ENCODE peak calls at places on chromosomes 13 and 19, in nine cellular contexts. Z is amygdala; K is H9; O is RKO; P is psoas muscle; R is NCI-H1105 treated with DMSO at 0.1 percent for 48 hours; M is omental fat pad; F is amniotic epithelial cell; S is effector memory CD4-positive, alpha-beta T cell. W is an unnamed sample.

GRCh38 chr19:16417660-16418596 is 53.8 kb downstream of the EPS15L1 start:
- DNase-seq in P (peak; percentile 77), K (peak; percentile 89), R (peak; percentile 8), S (peak; percentile 53), F (peak; percentile 31), M (peak; percentile 62), Z (peak; percentile 53), O (peak; percentile 23), W (no peak)

GRCh38 chr13:77563110-77563509 is 27.6 kb downstream of the SCEL start:
- DNase-seq in M (no peak), F (peak; percentile 29), R (no peak), Z (no peak), P (no peak), O (peak; percentile 8), K (no peak), S (no peak), W (no peak)

GRCh38 chr13:43128504-43128929 is 105.1 kb downstream of the DNAJC15 start:
- DNase-seq in F (no peak), R (no peak), P (peak; percentile 22), M (no peak), O (no peak), S (no peak), Z (no peak), K (no peak), W (no peak)

GRCh38 chr19:51327066-51327985 is 14.6 kb downstream of the VSIG10L start:
- DNase-seq in O (no peak), M (no peak), K (peak; percentile 89), Z (no peak), P (peak; percentile 48), F (peak; percentile 21), R (no peak), S (peak; percentile 35), W (no peak)

GRCh38 chr19:2061093-2061935 is 10.3 kb upstream of the MKNK2 start:
- DNase-seq in M (peak; percentile 100), F (peak; percentile 96), K (peak; percentile 98), Z (peak; percentile 99), O (peak; percentile 99), S (peak; percentile 98), P (peak; percentile 99), R (peak; percentile 99), W (peak; percentile 99)

GRCh38 chr19:51338563-51339312 is 3.2 kb downstream of the VSIG10L start:
- DNase-seq in Z (peak; percentile 80), K (peak; percentile 93), P (peak; percentile 83), F (peak; percentile 62), M (peak; percentile 68), O (peak; percentile 83), R (peak; percentile 24), S (peak; percentile 70), W (peak; percentile 77)

GRCh38 chr13:89454736-89455135 is 1783.6 kb downstream of the SLITRK5 start:
- DNase-seq in R (no peak), K (no peak), Z (no peak), M (no peak), P (no peak), F (no peak), S (no peak), O (no peak), W (no peak)

GRCh38 chr13:45362939-45363338 is 22.0 kb upstream of the TPT1 start:
- DNase-seq in O (no peak), F (no peak), K (peak; percentile 90), R (no peak), M (no peak), P (no peak), S (no peak), Z (no peak), W (no peak)

GRCh38 chr19:4970558-4971423 is 1.9 kb downstream of the KDM4B start:
- DNase-seq in Z (no peak), O (no peak), P (no peak), M (no peak), S (no peak), F (peak; percentile 35), K (no peak), R (peak; percentile 14), W (no peak)

GRCh38 chr19:48969276-48970138 is 4.4 kb downstream of the FTL start:
- DNase-seq in F (peak; percentile 53), M (no peak), R (no peak), O (peak; percentile 95), Z (no peak), S (no peak), K (peak; percentile 63), P (no peak), W (no peak)

GRCh38 chr13:105474983-105475382 is 1060.5 kb downstream of the EFNB2 start:
- DNase-seq in S (no peak), Z (no peak), O (no peak), P (no peak), K (no peak), F (peak; percentile 52), R (no peak), M (no peak), W (no peak)

GRCh38 chr19:17681505-17682125 is 6.5 kb downstream of the UNC13A start:
- DNase-seq in F (peak; percentile 51), S (no peak), P (peak; percentile 31), K (peak; percentile 61), Z (no peak), M (no peak), O (peak; percentile 82), R (no peak), W (peak; percentile 55)